ENCODE peak calls at places on chromosomes 1 and 21, in six cellular contexts. One of them, this sample, is unnamed.

GRCh38 chr1:84539972-84540371 is 33.6 kb upstream of the GNG5 start:
- DNase-seq in CD4-positive, alpha-beta T cell: no peak
- DNase-seq in PC-9: no peak
- DNase-seq in breast epithelium: no peak
- DNase-seq in ovary: no peak
- DNase-seq in left ventricle myocardium inferior: no peak
- DNase-seq in this sample: no peak

GRCh38 chr1:16348414-16349182 is 3.7 kb downstream of the FBXO42 start:
- DNase-seq in PC-9: no peak
- DNase-seq in ovary: no peak
- DNase-seq in CD4-positive, alpha-beta T cell: no peak
- DNase-seq in left ventricle myocardium inferior: no peak
- DNase-seq in breast epithelium: no peak
- DNase-seq in this sample: peak; percentile 39

GRCh38 chr1:19765623-19766022 is 34.1 kb downstream of the TMCO4 start:
- DNase-seq in ovary: no peak
- DNase-seq in breast epithelium: no peak
- DNase-seq in left ventricle myocardium inferior: no peak
- DNase-seq in PC-9: peak; percentile 74
- DNase-seq in CD4-positive, alpha-beta T cell: no peak
- DNase-seq in this sample: no peak

GRCh38 chr1:11337536-11338350 is 64.7 kb downstream of the UBIAD1 start:
- DNase-seq in left ventricle myocardium inferior: peak; percentile 43
- DNase-seq in CD4-positive, alpha-beta T cell: peak; percentile 66
- DNase-seq in ovary: peak; percentile 70
- DNase-seq in breast epithelium: no peak
- DNase-seq in PC-9: peak; percentile 25
- DNase-seq in this sample: peak; percentile 75

GRCh38 chr1:119544165-119544762 is 37.3 kb downstream of the HSD3B1 start:
- DNase-seq in PC-9: peak; percentile 7
- DNase-seq in breast epithelium: no peak
- DNase-seq in ovary: no peak
- DNase-seq in left ventricle myocardium inferior: no peak
- DNase-seq in CD4-positive, alpha-beta T cell: no peak
- DNase-seq in this sample: peak; percentile 65

GRCh38 chr1:57848406-57848805 is 424.5 kb upstream of the DAB1 start:
- DNase-seq in PC-9: no peak
- DNase-seq in left ventricle myocardium inferior: no peak
- DNase-seq in breast epithelium: no peak
- DNase-seq in CD4-positive, alpha-beta T cell: no peak
- DNase-seq in ovary: no peak
- DNase-seq in this sample: no peak

GRCh38 chr1:217048104-217048707 is 325.0 kb upstream of the ESRRG start:
- DNase-seq in left ventricle myocardium inferior: no peak
- DNase-seq in PC-9: no peak
- DNase-seq in ovary: no peak
- DNase-seq in CD4-positive, alpha-beta T cell: no peak
- DNase-seq in breast epithelium: no peak
- DNase-seq in this sample: no peak

GRCh38 chr1:67459068-67459467 is 28.9 kb upstream of the SERBP1 start:
- DNase-seq in breast epithelium: no peak
- DNase-seq in CD4-positive, alpha-beta T cell: no peak
- DNase-seq in ovary: no peak
- DNase-seq in left ventricle myocardium inferior: no peak
- DNase-seq in PC-9: peak; percentile 11
- DNase-seq in this sample: no peak

GRCh38 chr1:243268284-243268653 is 12.4 kb downstream of the SDCCAG8 start:
- DNase-seq in PC-9: no peak
- DNase-seq in left ventricle myocardium inferior: no peak
- DNase-seq in breast epithelium: no peak
- DNase-seq in ovary: no peak
- DNase-seq in CD4-positive, alpha-beta T cell: no peak
- DNase-seq in this sample: no peak

GRCh38 chr1:241551759-241552638 is 19.8 kb downstream of the KMO start:
- DNase-seq in ovary: no peak
- DNase-seq in PC-9: no peak
- DNase-seq in breast epithelium: no peak
- DNase-seq in CD4-positive, alpha-beta T cell: peak; percentile 6
- DNase-seq in left ventricle myocardium inferior: peak; percentile 15
- DNase-seq in this sample: peak; percentile 88

GRCh38 chr1:201565024-201565730 is 26.2 kb downstream of the NAV1 start:
- DNase-seq in PC-9: no peak
- DNase-seq in breast epithelium: no peak
- DNase-seq in ovary: no peak
- DNase-seq in CD4-positive, alpha-beta T cell: no peak
- DNase-seq in left ventricle myocardium inferior: peak; percentile 36
- DNase-seq in this sample: no peak

GRCh38 chr1:171263915-171264314 is 15.6 kb downstream of the FMO1 start:
- DNase-seq in CD4-positive, alpha-beta T cell: no peak
- DNase-seq in ovary: no peak
- DNase-seq in PC-9: no peak
- DNase-seq in breast epithelium: no peak
- DNase-seq in left ventricle myocardium inferior: no peak
- DNase-seq in this sample: no peak

GRCh38 chr1:225713281-225713680 is 60.4 kb upstream of the ENAH start:
- DNase-seq in PC-9: no peak
- DNase-seq in left ventricle myocardium inferior: no peak
- DNase-seq in ovary: no peak
- DNase-seq in CD4-positive, alpha-beta T cell: no peak
- DNase-seq in breast epithelium: no peak
- DNase-seq in this sample: no peak

GRCh38 chr21:41359289-41359688 is 2.5 kb upstream of the MX2 start:
- DNase-seq in PC-9: no peak
- DNase-seq in breast epithelium: peak; percentile 47
- DNase-seq in ovary: no peak
- DNase-seq in CD4-positive, alpha-beta T cell: no peak
- DNase-seq in left ventricle myocardium inferior: no peak
- DNase-seq in this sample: no peak

GRCh38 chr1:93171549-93172050 is 8.6 kb downstream of the TMED5 start:
- DNase-seq in CD4-positive, alpha-beta T cell: no peak
- DNase-seq in PC-9: no peak
- DNase-seq in ovary: no peak
- DNase-seq in breast epithelium: no peak
- DNase-seq in left ventricle myocardium inferior: no peak
- DNase-seq in this sample: no peak

GRCh38 chr1:40769815-40770214 is 13.8 kb upstream of the KCNQ4 start:
- DNase-seq in breast epithelium: no peak
- DNase-seq in left ventricle myocardium inferior: no peak
- DNase-seq in CD4-positive, alpha-beta T cell: no peak
- DNase-seq in ovary: no peak
- DNase-seq in PC-9: no peak
- DNase-seq in this sample: no peak

GRCh38 chr1:39829791-39830533 is 41.3 kb upstream of the BMP8B start:
- DNase-seq in left ventricle myocardium inferior: no peak
- DNase-seq in PC-9: peak; percentile 57
- DNase-seq in breast epithelium: no peak
- DNase-seq in ovary: no peak
- DNase-seq in CD4-positive, alpha-beta T cell: no peak
- DNase-seq in this sample: no peak

GRCh38 chr1:43269627-43270375 is at the start of gene TMEM125:
- DNase-seq in ovary: no peak
- DNase-seq in PC-9: peak; percentile 27
- DNase-seq in CD4-positive, alpha-beta T cell: no peak
- DNase-seq in breast epithelium: peak; percentile 48
- DNase-seq in left ventricle myocardium inferior: no peak
- DNase-seq in this sample: no peak

GRCh38 chr1:173405758-173406344 is 71.3 kb upstream of the PRDX6 start:
- DNase-seq in left ventricle myocardium inferior: no peak
- DNase-seq in ovary: no peak
- DNase-seq in CD4-positive, alpha-beta T cell: no peak
- DNase-seq in PC-9: peak; percentile 51
- DNase-seq in breast epithelium: no peak
- DNase-seq in this sample: no peak

GRCh38 chr21:15221799-15222386 is 157.1 kb upstream of the NRIP1 start:
- DNase-seq in PC-9: peak; percentile 21
- DNase-seq in CD4-positive, alpha-beta T cell: no peak
- DNase-seq in left ventricle myocardium inferior: peak; percentile 41
- DNase-seq in breast epithelium: no peak
- DNase-seq in ovary: no peak
- DNase-seq in this sample: no peak

GRCh38 chr1:10903826-10904225 is 107.4 kb upstream of the CASZ1 start:
- DNase-seq in breast epithelium: no peak
- DNase-seq in ovary: no peak
- DNase-seq in PC-9: no peak
- DNase-seq in left ventricle myocardium inferior: no peak
- DNase-seq in CD4-positive, alpha-beta T cell: no peak
- DNase-seq in this sample: no peak

GRCh38 chr1:231934797-231935196 is 308.2 kb downstream of the DISC1 start:
- DNase-seq in breast epithelium: no peak
- DNase-seq in PC-9: no peak
- DNase-seq in ovary: no peak
- DNase-seq in CD4-positive, alpha-beta T cell: no peak
- DNase-seq in left ventricle myocardium inferior: no peak
- DNase-seq in this sample: no peak

GRCh38 chr1:219665089-219665488 is 52.2 kb upstream of the ZC3H11B start:
- DNase-seq in PC-9: no peak
- DNase-seq in CD4-positive, alpha-beta T cell: no peak
- DNase-seq in left ventricle myocardium inferior: no peak
- DNase-seq in breast epithelium: no peak
- DNase-seq in ovary: no peak
- DNase-seq in this sample: no peak

GRCh38 chr1:231274119-231274825 is 33.3 kb downstream of the GNPAT start:
- DNase-seq in ovary: no peak
- DNase-seq in breast epithelium: no peak
- DNase-seq in PC-9: no peak
- DNase-seq in CD4-positive, alpha-beta T cell: no peak
- DNase-seq in left ventricle myocardium inferior: no peak
- DNase-seq in this sample: no peak

GRCh38 chr1:60886090-60886489 is 196.3 kb upstream of the NFIA start:
- DNase-seq in CD4-positive, alpha-beta T cell: no peak
- DNase-seq in ovary: no peak
- DNase-seq in PC-9: no peak
- DNase-seq in breast epithelium: no peak
- DNase-seq in left ventricle myocardium inferior: no peak
- DNase-seq in this sample: no peak

GRCh38 chr1:6245869-6246496 is 2.0 kb downstream of the HES3 start:
- DNase-seq in breast epithelium: no peak
- DNase-seq in ovary: no peak
- DNase-seq in PC-9: peak; percentile 23
- DNase-seq in CD4-positive, alpha-beta T cell: no peak
- DNase-seq in left ventricle myocardium inferior: no peak
- DNase-seq in this sample: peak; percentile 67

GRCh38 chr1:215539803-215540575 is 27.1 kb upstream of the KCTD3 start:
- DNase-seq in breast epithelium: peak; percentile 64
- DNase-seq in CD4-positive, alpha-beta T cell: no peak
- DNase-seq in ovary: no peak
- DNase-seq in PC-9: peak; percentile 42
- DNase-seq in left ventricle myocardium inferior: no peak
- DNase-seq in this sample: no peak

DNA sequence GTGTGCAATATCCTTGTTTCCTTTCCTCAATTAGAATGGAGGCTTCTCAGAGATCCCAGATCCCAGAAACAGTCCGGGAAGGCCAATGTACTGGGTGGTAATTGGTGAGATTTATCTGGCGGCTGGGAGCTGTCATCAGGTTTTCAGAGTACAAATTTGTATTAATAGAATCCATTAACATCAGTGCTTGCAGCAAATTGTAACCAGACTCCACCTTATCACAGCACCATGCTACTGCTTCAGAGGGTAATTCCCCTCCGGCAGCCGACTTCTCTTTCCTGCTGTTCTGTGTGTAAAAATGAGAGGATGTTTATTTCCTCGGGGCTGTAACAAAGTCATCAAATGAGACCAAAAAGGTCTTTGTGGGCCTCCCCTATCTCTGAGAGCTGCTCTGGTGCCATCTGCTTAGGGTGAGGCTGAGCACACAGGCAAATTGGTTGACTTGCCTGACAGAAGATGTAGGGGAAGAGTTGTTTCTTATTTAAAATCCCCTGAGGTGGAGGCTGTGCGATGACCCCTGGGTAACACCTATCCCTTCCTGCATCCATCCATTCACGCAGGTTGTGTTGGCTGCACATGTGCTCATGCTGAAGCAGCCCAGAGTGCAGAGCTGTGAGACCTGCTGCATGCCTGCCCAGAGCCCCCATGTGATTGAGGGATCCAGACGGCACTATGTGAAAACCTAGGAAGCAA is 19.2 kb downstream of the NFASC start:
- DNase-seq in left ventricle myocardium inferior: no peak
- DNase-seq in CD4-positive, alpha-beta T cell: no peak
- DNase-seq in PC-9: no peak
- DNase-seq in breast epithelium: no peak
- DNase-seq in ovary: no peak
- DNase-seq in this sample: no peak
- H3K27ac ChIP-seq in left ventricle myocardium inferior: peak overlapping the region; percentile 81
- H3K27ac ChIP-seq in CD4-positive, alpha-beta T cell: no peak overlapping the region
- H3K27ac ChIP-seq in PC-9: no peak overlapping the region
- H3K27ac ChIP-seq in breast epithelium: no peak overlapping the region
- H3K27ac ChIP-seq in ovary: no peak overlapping the region
- H3K27ac ChIP-seq in this sample: no peak overlapping the region

DNA sequence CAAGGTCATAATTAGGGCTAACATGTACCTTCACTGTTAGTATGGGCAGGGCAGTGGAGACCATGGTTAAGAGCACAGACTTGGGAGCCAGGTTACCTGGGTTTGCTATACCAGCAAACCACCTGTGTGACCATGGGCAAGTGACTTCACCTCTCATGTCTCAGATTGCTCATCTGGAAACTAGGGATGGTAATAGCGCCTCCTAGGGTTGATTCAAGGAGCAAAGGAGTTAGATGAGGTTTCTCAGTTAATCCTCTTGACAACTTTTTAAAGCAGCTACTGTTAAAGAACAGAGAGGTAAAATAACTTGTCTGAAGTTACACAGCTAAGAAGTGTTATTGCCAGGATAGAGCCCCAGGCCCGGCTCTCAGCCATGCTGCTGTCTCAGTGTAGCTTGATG is 790 bp upstream of the MATN1 start:
- DNase-seq in breast epithelium: no peak
- DNase-seq in left ventricle myocardium inferior: no peak
- DNase-seq in CD4-positive, alpha-beta T cell: no peak
- DNase-seq in PC-9: no peak
- DNase-seq in ovary: no peak
- DNase-seq in this sample: no peak
- TF ChIP-seq CTCF in breast epithelium: no peak
- TF ChIP-seq CTCF in left ventricle myocardium inferior: no peak
- TF ChIP-seq CTCF in CD4-positive, alpha-beta T cell: peak; percentile 24
- TF ChIP-seq CTCF in PC-9: no peak
- TF ChIP-seq CTCF in ovary: no peak
- TF ChIP-seq CTCF in this sample: no peak

DNA sequence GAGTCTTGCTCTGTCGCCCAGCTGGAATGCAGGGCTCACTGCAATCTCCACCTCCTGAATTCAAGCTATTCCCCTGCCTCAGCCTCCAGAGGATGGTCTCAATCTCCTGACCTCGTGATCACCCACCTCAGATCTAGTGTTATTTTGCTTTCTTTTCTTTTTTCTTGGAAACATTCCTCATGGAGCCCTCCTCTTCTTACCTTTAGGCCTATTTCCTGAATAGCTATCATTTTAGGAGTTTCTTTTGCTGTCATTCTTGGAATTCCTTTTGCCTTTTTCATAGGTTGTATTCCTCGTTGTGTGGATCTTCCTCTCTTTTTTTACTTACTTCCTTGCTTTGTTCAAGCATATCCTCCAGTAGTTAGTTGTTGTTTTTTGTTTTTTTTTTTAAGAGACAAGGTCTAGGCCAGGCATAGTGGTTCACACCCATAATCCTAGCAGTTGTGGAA is 173.8 kb downstream of the RASAL2 start:
- DNase-seq in PC-9: peak; percentile 66
- DNase-seq in left ventricle myocardium inferior: no peak
- DNase-seq in CD4-positive, alpha-beta T cell: no peak
- DNase-seq in breast epithelium: no peak
- DNase-seq in ovary: no peak
- DNase-seq in this sample: no peak
- H3K27ac ChIP-seq in PC-9: peak overlapping the region; percentile 78
- H3K27ac ChIP-seq in left ventricle myocardium inferior: peak overlapping the region; percentile 58
- H3K27ac ChIP-seq in CD4-positive, alpha-beta T cell: no peak overlapping the region
- H3K27ac ChIP-seq in breast epithelium: no peak overlapping the region
- H3K27ac ChIP-seq in ovary: no peak overlapping the region
- H3K27ac ChIP-seq in this sample: no peak overlapping the region

GRCh38 chr1:27246194-27246593 is 11.8 kb downstream of the WDTC1 start:
- DNase-seq in breast epithelium: no peak
- DNase-seq in PC-9: no peak
- DNase-seq in left ventricle myocardium inferior: no peak
- DNase-seq in ovary: no peak
- DNase-seq in CD4-positive, alpha-beta T cell: no peak
- DNase-seq in this sample: no peak
- TF ChIP-seq CTCF in breast epithelium: no peak
- TF ChIP-seq CTCF in PC-9: no peak
- TF ChIP-seq CTCF in left ventricle myocardium inferior: no peak
- TF ChIP-seq CTCF in ovary: no peak
- TF ChIP-seq CTCF in CD4-positive, alpha-beta T cell: no peak
- TF ChIP-seq CTCF in this sample: no peak

This sample was measured in Peyer's patch.